ENCODE peak calls at places on chromosomes 6 and 20, in ten cellular contexts. M is nephron progenitor cell, R is keratinocyte, E is bronchial epithelial cell, O is GM13976, C is cardiac muscle cell, Q is AG04450, P is Panc1, W is left ventricle myocardium inferior, K is HFF-Myc. B is an unnamed sample.

GRCh38 chr6:39387785-39388184 is 65.3 kb upstream of the KCNK16 start:
- DNase-seq in M (no peak), R (no peak), E (peak; percentile 3), O (no peak), C (no peak), Q (no peak), P (no peak), W (no peak), K (no peak), B (no peak)

GRCh38 chr6:166145751-166146150 is 21.9 kb downstream of the TBXT start:
- DNase-seq in M (no peak), R (no peak), E (peak; percentile 66), O (no peak), C (no peak), Q (no peak), P (no peak), W (no peak), K (no peak), B (no peak)

GRCh38 chr6:122653094-122653493 is 42.9 kb downstream of the PKIB start:
- DNase-seq in M (no peak), R (peak; percentile 68), E (peak; percentile 91), O (no peak), C (no peak), Q (no peak), P (no peak), W (no peak), K (no peak), B (no peak)

GRCh38 chr6:101730954-101731353 is 337.4 kb downstream of the GRIK2 start:
- DNase-seq in M (no peak), R (no peak), E (peak; percentile 10), O (no peak), C (peak; percentile 39), Q (no peak), P (no peak), W (no peak), K (no peak), B (no peak)

GRCh38 chr6:116536216-116536621 is 9.3 kb downstream of the TRAPPC3L start:
- DNase-seq in M (peak; percentile 15), R (peak; percentile 68), E (peak; percentile 95), O (peak; percentile 35), C (peak; percentile 76), Q (no peak), P (peak; percentile 58), W (no peak), K (no peak), B (no peak)

GRCh38 chr6:100240798-100241197 is 223.9 kb downstream of the SIM1 start:
- DNase-seq in M (no peak), R (no peak), E (peak; percentile 31), O (no peak), C (no peak), Q (no peak), P (no peak), W (no peak), K (no peak), B (no peak)

GRCh38 chr20:41038878-41039404 is 10.3 kb downstream of the TOP1 start:
- DNase-seq in M (no peak), R (no peak), E (no peak), O (no peak), C (no peak), Q (no peak), P (no peak), W (no peak), K (no peak), B (no peak)

GRCh38 chr6:109008537-109008950 is 86.1 kb downstream of the SESN1 start:
- DNase-seq in M (no peak), R (no peak), E (no peak), O (peak; percentile 10), C (peak; percentile 52), Q (no peak), P (peak; percentile 18), W (no peak), K (no peak), B (no peak)

GRCh38 chr20:21322083-21322710 is 19.1 kb downstream of the XRN2 start:
- DNase-seq in M (no peak), R (no peak), E (no peak), O (no peak), C (no peak), Q (no peak), P (no peak), W (no peak), K (no peak), B (no peak)

GRCh38 chr6:25706314-25707014 is 48.1 kb upstream of the SLC17A4 start:
- DNase-seq in M (no peak), R (no peak), E (peak; percentile 21), O (no peak), C (peak; percentile 71), Q (no peak), P (no peak), W (peak; percentile 23), K (no peak), B (no peak)

GRCh38 chr20:51497542-51498467 is 44.7 kb downstream of the NFATC2 start:
- DNase-seq in M (no peak), R (no peak), E (no peak), O (peak; percentile 71), C (peak; percentile 52), Q (no peak), P (no peak), W (no peak), K (no peak), B (no peak)

GRCh38 chr6:16494781-16495180 is 256.4 kb downstream of the GMPR start:
- DNase-seq in M (no peak), R (no peak), E (peak; percentile 52), O (no peak), C (no peak), Q (no peak), P (no peak), W (no peak), K (no peak), B (no peak)

GRCh38 chr20:43545837-43546578 is 12.8 kb upstream of the SGK2 start:
- DNase-seq in M (no peak), R (no peak), E (no peak), O (no peak), C (no peak), Q (no peak), P (no peak), W (no peak), K (no peak), B (no peak)

GRCh38 chr6:5626727-5627426 is 365.6 kb downstream of the FARS2 start:
- DNase-seq in M (no peak), R (no peak), E (no peak), O (peak; percentile 51), C (no peak), Q (no peak), P (no peak), W (no peak), K (no peak), B (no peak)

DNA sequence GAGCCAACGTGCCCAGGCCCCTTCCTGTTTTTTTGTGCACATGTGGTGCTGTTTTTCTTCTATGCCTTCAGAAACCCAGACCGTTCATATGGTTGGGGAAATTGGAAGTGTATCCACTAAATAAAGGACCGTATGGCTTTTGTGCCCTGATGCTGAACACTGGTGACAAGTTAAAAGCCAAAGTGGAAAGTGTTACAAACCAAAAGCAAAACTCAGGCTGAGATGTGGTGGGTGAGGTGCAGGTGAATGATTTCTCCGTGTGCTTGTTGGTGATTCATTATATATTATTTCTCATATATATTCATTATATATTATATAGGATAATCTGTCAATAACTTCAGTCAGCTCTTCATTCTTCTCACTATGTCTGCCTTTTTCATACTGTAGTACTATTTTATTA is 148.6 kb downstream of the SOBP start:
- DNase-seq in M (no peak), R (no peak), E (no peak), O (no peak), C (no peak), Q (no peak), P (no peak), W (no peak), K (no peak), B (no peak)
- TF ChIP-seq CTCF in M (no peak), R (no peak), E (no peak), O (no peak), C (no peak), Q (no peak), P (no peak), W (no peak), K (no peak), B (no peak)

GRCh38 chr20:3172126-3172932 is 1.0 kb downstream of the LZTS3 start:
- DNase-seq in M (no peak), R (no peak), E (no peak), O (peak; percentile 18), C (no peak), Q (no peak), P (no peak), W (no peak), K (no peak), B (no peak)

GRCh38 chr20:3174442-3175263 is 1.3 kb upstream of the LZTS3 start:
- DNase-seq in M (no peak), R (no peak), E (peak; percentile 35), O (no peak), C (peak; percentile 38), Q (no peak), P (no peak), W (no peak), K (no peak), B (no peak)

GRCh38 chr20:3171391-3172125 is 1.8 kb downstream of the LZTS3 start:
- DNase-seq in M (no peak), R (no peak), E (no peak), O (no peak), C (no peak), Q (no peak), P (no peak), W (no peak), K (no peak), B (no peak)

GRCh38 chr20:3173582-3174441 is 463 bp upstream of the LZTS3 start:
- DNase-seq in M (peak; percentile 98), R (no peak), E (peak; percentile 51), O (peak; percentile 98), C (peak; percentile 83), Q (peak; percentile 23), P (no peak), W (peak; percentile 93), K (no peak), B (no peak)

GRCh38 chr20:3172933-3173581 is at the start of gene LZTS3:
- DNase-seq in M (peak; percentile 82), R (no peak), E (peak; percentile 16), O (peak; percentile 91), C (peak; percentile 57), Q (no peak), P (no peak), W (peak; percentile 75), K (no peak), B (no peak)
- TF ChIP-seq CTCF in M (no peak), R (no peak), E (no peak), O (no peak), C (no peak), Q (no peak), P (no peak), W (no peak), K (no peak), B (peak; percentile 33)

DNA sequence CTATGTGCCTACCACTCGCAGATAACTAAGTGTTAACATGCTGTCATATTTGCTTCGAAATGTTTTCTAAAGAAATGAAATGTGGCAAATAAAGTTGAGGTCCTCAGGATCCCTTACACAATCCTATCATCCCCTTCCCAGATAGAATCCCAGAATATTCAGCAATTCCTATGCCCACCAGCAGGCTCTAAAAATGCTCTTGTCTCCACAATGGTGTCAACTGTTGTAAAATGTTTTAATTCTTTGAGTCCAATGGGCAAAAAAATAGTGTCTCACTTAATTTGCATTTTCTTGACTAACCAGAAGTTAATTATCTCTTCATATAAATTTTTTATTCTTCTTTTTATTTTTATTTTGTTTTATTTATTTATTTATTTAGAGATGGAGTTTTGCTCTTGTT is 103.9 kb upstream of the MAP7 start:
- DNase-seq in M (no peak), R (no peak), E (no peak), O (no peak), C (no peak), Q (no peak), P (no peak), W (no peak), K (no peak), B (no peak)
- TF ChIP-seq CTCF in M (no peak), R (peak; percentile 26), E (no peak), O (no peak), C (peak; percentile 20), Q (peak; percentile 16), P (no peak), W (no peak), K (no peak), B (peak; percentile 39)

GRCh38 chr20:33415948-33416347 is 14.6 kb upstream of the CDK5RAP1 start:
- DNase-seq in M (peak; percentile 23), R (no peak), E (peak; percentile 33), O (no peak), C (peak; percentile 62), Q (no peak), P (no peak), W (peak; percentile 39), K (no peak), B (no peak)
- TF ChIP-seq CTCF in M (peak; percentile 48), R (peak; percentile 23), E (peak; percentile 47), O (peak; percentile 33), C (peak; percentile 57), Q (peak; percentile 55), P (no peak), W (peak; percentile 70), K (peak; percentile 42), B (peak; percentile 79)